ENCODE peak calls at places on chromosomes 6 and 20, in six cellular contexts. V, J, Z, O, C and T are unnamed samples.

GRCh38 chr20:51826372-51826771 is 24.1 kb upstream of the SALL4 start:
- DNase-seq in V (no peak), J (no peak), Z (no peak), O (no peak), C (no peak), T (no peak)

GRCh38 chr6:87210979-87211378 is 55.6 kb downstream of the ZNF292 start:
- DNase-seq in V (no peak), J (no peak), Z (no peak), O (no peak), C (no peak), T (no peak)

GRCh38 chr6:148681666-148682065 is 65.2 kb upstream of the UST start:
- DNase-seq in V (no peak), J (no peak), Z (no peak), O (no peak), C (no peak), T (no peak)

GRCh38 chr20:4812216-4812615 is 90.5 kb downstream of the PRND start:
- DNase-seq in V (no peak), J (no peak), Z (no peak), O (peak; percentile 51), C (no peak), T (no peak)

GRCh38 chr6:45388328-45388727 is 10.6 kb upstream of the SUPT3H start:
- DNase-seq in V (no peak), J (no peak), Z (no peak), O (no peak), C (no peak), T (no peak)

GRCh38 chr6:20170455-20171148 is 41.7 kb downstream of the MBOAT1 start:
- DNase-seq in V (no peak), J (no peak), Z (no peak), O (no peak), C (no peak), T (no peak)

GRCh38 chr6:5723905-5724691 is 282.6 kb downstream of the NRN1 start:
- DNase-seq in V (no peak), J (no peak), Z (peak; percentile 76), O (no peak), C (peak; percentile 20), T (peak; percentile 23)

GRCh38 chr20:11216451-11217314 is 542.9 kb upstream of the JAG1 start:
- DNase-seq in V (peak; percentile 16), J (no peak), Z (peak; percentile 39), O (no peak), C (no peak), T (peak; percentile 2)

GRCh38 chr20:37276494-37277252 is 12.8 kb upstream of the MANBAL start:
- DNase-seq in V (no peak), J (no peak), Z (peak; percentile 71), O (peak; percentile 18), C (no peak), T (peak; percentile 87)

GRCh38 chr20:62355527-62356142 is 11.5 kb downstream of the LAMA5 start:
- DNase-seq in V (no peak), J (no peak), Z (peak; percentile 88), O (no peak), C (peak; percentile 52), T (peak; percentile 55)

GRCh38 chr6:164039954-164040375 is 625.4 kb downstream of the QKI start:
- DNase-seq in V (no peak), J (no peak), Z (peak; percentile 84), O (peak; percentile 60), C (no peak), T (peak; percentile 79)

GRCh38 chr20:33915726-33916331 is 77.9 kb upstream of the RALY start:
- DNase-seq in V (peak; percentile 84), J (peak; percentile 48), Z (peak; percentile 67), O (peak; percentile 59), C (peak; percentile 20), T (peak; percentile 52)

GRCh38 chr20:671252-672030 is 4.2 kb downstream of the SCRT2 start:
- DNase-seq in V (no peak), J (no peak), Z (peak; percentile 66), O (no peak), C (no peak), T (no peak)

GRCh38 chr6:4957521-4958231 is 46.2 kb downstream of the RPP40 start:
- DNase-seq in V (no peak), J (no peak), Z (no peak), O (no peak), C (no peak), T (peak; percentile 50)

GRCh38 chr6:116536216-116536621 is 9.3 kb downstream of the TRAPPC3L start:
- DNase-seq in V (peak; percentile 11), J (no peak), Z (no peak), O (no peak), C (peak; percentile 15), T (peak; percentile 29)

GRCh38 chr20:59004493-59004762 is 2.6 kb downstream of the CTSZ start:
- DNase-seq in V (no peak), J (no peak), Z (peak; percentile 86), O (peak; percentile 35), C (no peak), T (peak; percentile 51)

GRCh38 chr6:2360126-2360525 is 114.7 kb upstream of the GMDS start:
- DNase-seq in V (no peak), J (no peak), Z (no peak), O (no peak), C (no peak), T (no peak)

GRCh38 chr20:44309763-44310663 is 989 bp downstream of the FITM2 start:
- DNase-seq in V (no peak), J (no peak), Z (peak; percentile 69), O (no peak), C (no peak), T (peak; percentile 67)

GRCh38 chr20:54267510-54268003 is 59.7 kb downstream of the PFDN4 start:
- DNase-seq in V (no peak), J (no peak), Z (no peak), O (no peak), C (no peak), T (peak; percentile 20)

GRCh38 chr20:6533828-6534388 is 233.6 kb upstream of the BMP2 start:
- DNase-seq in V (no peak), J (no peak), Z (no peak), O (no peak), C (no peak), T (no peak)

GRCh38 chr20:42125426-42125825 is 507.2 kb upstream of the CHD6 start:
- DNase-seq in V (no peak), J (no peak), Z (no peak), O (no peak), C (no peak), T (no peak)

GRCh38 chr6:34341481-34341971 is 50.9 kb downstream of the NUDT3 start:
- DNase-seq in V (no peak), J (no peak), Z (no peak), O (no peak), C (no peak), T (no peak)

GRCh38 chr6:50815436-50816114 is 3.1 kb upstream of the TFAP2B start:
- DNase-seq in V (no peak), J (no peak), Z (no peak), O (no peak), C (no peak), T (no peak)

GRCh38 chr20:37529214-37529967 is 1.7 kb upstream of the BLCAP start:
- DNase-seq in V (no peak), J (no peak), Z (no peak), O (no peak), C (no peak), T (peak; percentile 36)

GRCh38 chr6:80548496-80548895 is 442.0 kb downstream of the BCKDHB start:
- DNase-seq in V (no peak), J (no peak), Z (no peak), O (no peak), C (no peak), T (no peak)

GRCh38 chr20:49400410-49400809 is 82.1 kb downstream of the KCNB1 start:
- DNase-seq in V (no peak), J (no peak), Z (no peak), O (no peak), C (no peak), T (no peak)